ENCODE peak calls at places on chromosomes 3 and 15, in eight cellular contexts. M, R, B, I, U, Y, J and D are unnamed samples.

GRCh38 chr3:55180936-55181535 is 253.2 kb upstream of the LRTM1 start:
- DNase-seq in J (peak), I (peak), U (peak), R (peak), B (no peak), M (peak), Y (no peak), D (peak)

GRCh38 chr3:141544697-141545096 is 57.9 kb downstream of the RASA2 start:
- DNase-seq in M (no peak), J (no peak), U (no peak), I (no peak), B (no peak), Y (no peak), R (no peak), D (no peak)

GRCh38 chr3:71578045-71578730 is 5.3 kb downstream of the FOXP1 start:
- DNase-seq in U (no peak), B (no peak), M (no peak), R (peak), Y (no peak), I (peak), J (no peak), D (no peak)

GRCh38 chr3:10242182-10243065 is 5.8 kb upstream of the TATDN2 start:
- DNase-seq in M (peak), R (peak), B (no peak), J (peak), I (peak), Y (no peak), U (no peak), D (no peak)

GRCh38 chr15:43881944-43882343 is 55.1 kb downstream of the WDR76 start:
- DNase-seq in U (no peak), Y (no peak), B (no peak), M (no peak), I (peak), R (peak), J (no peak), D (peak)

GRCh38 chr3:126084667-126085180 is 800 bp upstream of the SLC41A3 start:
- DNase-seq in Y (no peak), R (no peak), B (no peak), M (no peak), I (no peak), J (no peak), U (no peak), D (no peak)

GRCh38 chr15:62107561-62108110 is 40.9 kb downstream of the C2CD4A start:
- DNase-seq in J (no peak), M (no peak), U (no peak), I (no peak), Y (no peak), B (no peak), R (peak), D (no peak)

GRCh38 chr15:42650208-42651066 is 75.0 kb downstream of the STARD9 start:
- DNase-seq in Y (peak), U (no peak), B (peak), J (peak), R (peak), M (peak), I (peak), D (peak)

GRCh38 chr15:57914350-57915055 is 151.0 kb downstream of the ALDH1A2 start:
- DNase-seq in M (no peak), R (no peak), Y (no peak), J (no peak), U (no peak), I (no peak), B (no peak), D (no peak)

GRCh38 chr3:5217824-5218595 is 30.5 kb downstream of the EDEM1 start:
- DNase-seq in M (peak), B (no peak), J (no peak), U (no peak), Y (no peak), R (peak), I (no peak), D (no peak)

GRCh38 chr15:27648359-27648758 is 450.8 kb downstream of the OCA2 start:
- DNase-seq in Y (no peak), U (no peak), R (no peak), M (no peak), I (no peak), B (no peak), J (no peak), D (no peak)

GRCh38 chr3:104564045-104564643 is 802.6 kb upstream of the ALCAM start:
- DNase-seq in R (peak), M (peak), J (peak), Y (no peak), I (peak), U (no peak), B (peak), D (peak)